ENCODE peak calls at places on chromosomes 13 and 19, in eight cellular contexts. T is erythroblast; Z is stimulated activated CD8-positive, alpha-beta memory T cell treated with anti-CD3 and anti-CD28 coated beads, Interleukin-2, amount 100 ng/mL, for 48 hours; W is foreskin fibroblast; J is HS-27A; R is neuronal stem cell; P is breast epithelium; C is cerebellum. Q is an unnamed sample.

GRCh38 chr13:72696590-72696989 is 30.8 kb downstream of the MZT1 start:
- DNase-seq in C (peak), J (no peak), P (no peak), W (no peak), T (no peak), R (no peak), Z (no peak), Q (no peak)

GRCh38 chr13:33272531-33273124 is 12.9 kb downstream of the STARD13 start:
- DNase-seq in W (no peak), R (no peak), J (no peak), C (no peak), T (no peak), P (no peak), Z (no peak), Q (no peak)

GRCh38 chr13:102580552-102581169 is 16.1 kb upstream of the TPP2 start:
- DNase-seq in T (peak), J (no peak), Z (no peak), W (peak), R (peak), C (peak), P (no peak), Q (no peak)

GRCh38 chr19:2282062-2282861 is at the start of gene PEAK3:
- DNase-seq in W (no peak), J (no peak), Z (no peak), P (no peak), T (no peak), C (no peak), R (no peak), Q (peak)

GRCh38 chr13:19586904-19587634 is 25.7 kb upstream of the TPTE2 start:
- DNase-seq in J (no peak), C (no peak), T (peak), Z (peak), W (peak), R (no peak), P (no peak), Q (no peak)

GRCh38 chr19:3243851-3244700 is 19.6 kb downstream of the CELF5 start:
- DNase-seq in C (peak), Z (no peak), W (peak), R (peak), J (no peak), P (no peak), T (peak), Q (peak)

GRCh38 chr19:45637890-45638667 is 1.1 kb downstream of the EML2 start:
- DNase-seq in T (no peak), R (no peak), J (no peak), Z (no peak), P (no peak), C (no peak), W (peak), Q (no peak)

GRCh38 chr19:5292843-5293606 is 47.6 kb downstream of the PTPRS start:
- DNase-seq in C (peak), W (peak), Z (peak), P (peak), J (no peak), R (peak), T (no peak), Q (peak)

GRCh38 chr13:19817106-19817505 is 34.4 kb upstream of the PSPC1 start:
- DNase-seq in R (no peak), W (no peak), C (no peak), T (no peak), P (no peak), J (no peak), Z (no peak), Q (no peak)

GRCh38 chr19:43941209-43941608 is 6.1 kb upstream of the ZNF45 start:
- DNase-seq in Z (no peak), T (no peak), P (no peak), J (no peak), R (no peak), W (no peak), C (no peak), Q (no peak)

GRCh38 chr13:111177081-111177711 is 62.1 kb downstream of the ARHGEF7 start:
- DNase-seq in T (no peak), C (no peak), W (peak), J (no peak), Z (no peak), R (no peak), P (peak), Q (no peak)

GRCh38 chr13:81987159-81987558 is 1646.2 kb upstream of the SPRY2 start:
- DNase-seq in W (no peak), T (no peak), P (no peak), J (no peak), Z (no peak), C (no peak), R (no peak), Q (no peak)

GRCh38 chr13:37546087-37546486 is 52.5 kb downstream of the POSTN start:
- DNase-seq in C (no peak), P (no peak), T (no peak), Z (no peak), J (no peak), W (no peak), R (no peak), Q (no peak)

GRCh38 chr19:45217193-45217956 is 27.8 kb downstream of the EXOC3L2 start:
- DNase-seq in R (no peak), T (no peak), P (no peak), W (no peak), J (no peak), C (no peak), Z (no peak), Q (no peak)

GRCh38 chr13:102948006-102948405 is 102.2 kb downstream of the ERCC5 start:
- DNase-seq in R (peak), Z (no peak), C (peak), J (no peak), P (no peak), W (no peak), T (no peak), Q (no peak)

Q was measured in ecto neural progenitor cell.